ENCODE peak calls at places on chromosome 11, in four cellular contexts. One of them, this sample, is unnamed.

GRCh38 chr11:24932110-24933000 is 435.5 kb downstream of the LUZP2 start:
- DNase-seq in cardiac muscle cell: no peak
- DNase-seq in substantia nigra: no peak
- DNase-seq in BE2C: peak; percentile 42
- DNase-seq in this sample: peak; percentile 7

GRCh38 chr11:27381238-27381666 is 18.2 kb upstream of the CCDC34 start:
- DNase-seq in cardiac muscle cell: no peak
- DNase-seq in substantia nigra: no peak
- DNase-seq in BE2C: no peak
- DNase-seq in this sample: no peak

GRCh38 chr11:2832718-2833020 is 52.9 kb downstream of the CDKN1C start:
- DNase-seq in cardiac muscle cell: no peak
- DNase-seq in substantia nigra: no peak
- DNase-seq in BE2C: no peak
- DNase-seq in this sample: no peak

GRCh38 chr11:105000797-105001196 is 22.2 kb downstream of the CASP5 start:
- DNase-seq in cardiac muscle cell: no peak
- DNase-seq in substantia nigra: peak; percentile 1
- DNase-seq in BE2C: no peak
- DNase-seq in this sample: no peak

GRCh38 chr11:116373545-116373944 is 399.2 kb downstream of the BUD13 start:
- DNase-seq in cardiac muscle cell: no peak
- DNase-seq in substantia nigra: no peak
- DNase-seq in BE2C: no peak
- DNase-seq in this sample: no peak

GRCh38 chr11:71284525-71285092 is 32.2 kb upstream of the SHANK2 start:
- DNase-seq in cardiac muscle cell: no peak
- DNase-seq in substantia nigra: peak; percentile 55
- DNase-seq in BE2C: peak; percentile 34
- DNase-seq in this sample: no peak

GRCh38 chr11:1034001-1034400 is 2.5 kb downstream of the MUC6 start:
- DNase-seq in cardiac muscle cell: no peak
- DNase-seq in substantia nigra: no peak
- DNase-seq in BE2C: no peak
- DNase-seq in this sample: no peak

GRCh38 chr11:28961726-28962125 is 853.5 kb downstream of the METTL15 start:
- DNase-seq in cardiac muscle cell: no peak
- DNase-seq in substantia nigra: no peak
- DNase-seq in BE2C: no peak
- DNase-seq in this sample: no peak

GRCh38 chr11:71368966-71369365 is 79.2 kb downstream of the DHCR7 start:
- DNase-seq in cardiac muscle cell: no peak
- DNase-seq in substantia nigra: no peak
- DNase-seq in BE2C: no peak
- DNase-seq in this sample: no peak

GRCh38 chr11:11706022-11706421 is 84.2 kb upstream of the GALNT18 start:
- DNase-seq in cardiac muscle cell: no peak
- DNase-seq in substantia nigra: no peak
- DNase-seq in BE2C: peak; percentile 13
- DNase-seq in this sample: no peak

GRCh38 chr11:75024068-75024449 is 35.3 kb downstream of the NEU3 start:
- DNase-seq in cardiac muscle cell: no peak
- DNase-seq in substantia nigra: no peak
- DNase-seq in BE2C: no peak
- DNase-seq in this sample: no peak

GRCh38 chr11:35040221-35040942 is 98.6 kb upstream of the CD44 start:
- DNase-seq in cardiac muscle cell: no peak
- DNase-seq in substantia nigra: no peak
- DNase-seq in BE2C: no peak
- DNase-seq in this sample: peak; percentile 38

GRCh38 chr11:77080643-77081210 is 14.0 kb downstream of the CAPN5 start:
- DNase-seq in cardiac muscle cell: no peak
- DNase-seq in substantia nigra: no peak
- DNase-seq in BE2C: no peak
- DNase-seq in this sample: peak; percentile 28

GRCh38 chr11:120511804-120512726 is 517 bp downstream of the GRIK4 start:
- DNase-seq in cardiac muscle cell: no peak
- DNase-seq in substantia nigra: peak; percentile 45
- DNase-seq in BE2C: no peak
- DNase-seq in this sample: no peak